ENCODE peak calls at places on chromosomes 16 and 17, in five cellular contexts. H is ascending aorta, K is HCT116, F is esophagus squamous epithelium, N is psoas muscle. Y is an unnamed sample. For H3K4me1 and H3K36me3, the result is how much of the 10 kb centered on the place peaks cover.

GRCh38 chr16:84572096-84572495 is 45.8 kb downstream of the COTL1 start:
- DNase-seq in K (no peak), H (no peak), N (peak), F (no peak), Y (no peak)

GRCh38 chr16:75714661-75715060 is 11.6 kb downstream of the CPHXL start:
- DNase-seq in H (no peak), K (no peak), N (no peak), F (no peak), Y (no peak)

GRCh38 chr16:21950782-21951521 is 2.2 kb upstream of the UQCRC2 start:
- DNase-seq in H (no peak), F (no peak), K (peak), N (no peak), Y (no peak)

GRCh38 chr16:63422633-63423032 is 1386.4 kb upstream of the CDH8 start:
- DNase-seq in N (no peak), K (no peak), H (no peak), F (no peak), Y (no peak)

GRCh38 chr16:84952335-84953050 is 58.8 kb downstream of the ZDHHC7 start:
- DNase-seq in K (peak), N (peak), F (no peak), H (peak), Y (peak)

GRCh38 chr17:76543482-76544122 is 3.8 kb downstream of the PRCD start:
- DNase-seq in K (no peak), N (no peak), H (no peak), F (no peak), Y (peak)

GRCh38 chr16:87945351-87946042 is 5.7 kb upstream of the BANP start:
- DNase-seq in F (no peak), K (peak), H (peak), N (peak), Y (peak)

GRCh38 chr16:585351-585750 is 4.5 kb upstream of the RAB40C start:
- DNase-seq in N (no peak), K (no peak), F (no peak), H (no peak), Y (no peak)

GRCh38 chr17:7889166-7889584 is 586 bp downstream of the CHD3 start:
- DNase-seq in K (peak), H (peak), F (peak), N (peak), Y (peak)

GRCh38 chr16:14232106-14232890 is 161.2 kb downstream of the MRTFB start:
- DNase-seq in K (no peak), F (no peak), N (no peak), H (no peak), Y (no peak)

GRCh38 chr17:77651983-77652382 is 306.5 kb upstream of the TNRC6C start:
- DNase-seq in N (no peak), K (no peak), H (no peak), F (no peak), Y (no peak)

GRCh38 chr16:51592535-51592934 is 441.5 kb upstream of the SALL1 start:
- DNase-seq in H (no peak), K (no peak), F (no peak), N (no peak), Y (no peak)

GRCh38 chr16:49830873-49831272 is 25.0 kb downstream of the ZNF423 start:
- DNase-seq in F (no peak), H (no peak), K (no peak), N (peak), Y (no peak)

GRCh38 chr16:54633943-54634362 is 296.7 kb upstream of the IRX5 start:
- DNase-seq in K (peak), N (no peak), H (peak), F (no peak), Y (peak)

GRCh38 chr17:50479522-50480141 is 972 bp downstream of the RSAD1 start:
- DNase-seq in F (peak), H (peak), N (peak), K (peak), Y (peak)

GRCh38 chr17:52357855-52358254 is 199.3 kb upstream of the CA10 start:
- DNase-seq in N (no peak), K (no peak), H (no peak), F (no peak), Y (no peak)

GRCh38 chr17:76251478-76252039 is 11.3 kb upstream of the RNF157 start:
- DNase-seq in H (peak), N (peak), K (no peak), F (no peak), Y (peak)

GRCh38 chr17:46833840-46834208 is 15.3 kb upstream of the WNT3 start:
- DNase-seq in K (no peak), H (no peak), F (no peak), N (no peak), Y (no peak)

GRCh38 chr17:8488931-8489330 is 53.2 kb downstream of the NDEL1 start:
- DNase-seq in K (no peak), F (no peak), H (peak), N (peak), Y (peak)

GRCh38 chr16:86444274-86445060 is 65.9 kb upstream of the FOXF1 start:
- DNase-seq in N (no peak), H (no peak), F (no peak), K (no peak), Y (no peak)

GRCh38 chr16:87445486-87445885 is 47.3 kb downstream of the ZCCHC14 start:
- DNase-seq in N (peak), K (no peak), F (no peak), H (no peak), Y (no peak)

GRCh38 chr17:47812146-47812920 is 9.3 kb downstream of the OSBPL7 start:
- DNase-seq in H (peak), F (no peak), N (no peak), K (no peak), Y (peak)

GRCh38 chr16:54489225-54489781 is 202.7 kb upstream of the IRX3 start:
- DNase-seq in H (no peak), F (no peak), K (no peak), N (no peak), Y (no peak)

DNA sequence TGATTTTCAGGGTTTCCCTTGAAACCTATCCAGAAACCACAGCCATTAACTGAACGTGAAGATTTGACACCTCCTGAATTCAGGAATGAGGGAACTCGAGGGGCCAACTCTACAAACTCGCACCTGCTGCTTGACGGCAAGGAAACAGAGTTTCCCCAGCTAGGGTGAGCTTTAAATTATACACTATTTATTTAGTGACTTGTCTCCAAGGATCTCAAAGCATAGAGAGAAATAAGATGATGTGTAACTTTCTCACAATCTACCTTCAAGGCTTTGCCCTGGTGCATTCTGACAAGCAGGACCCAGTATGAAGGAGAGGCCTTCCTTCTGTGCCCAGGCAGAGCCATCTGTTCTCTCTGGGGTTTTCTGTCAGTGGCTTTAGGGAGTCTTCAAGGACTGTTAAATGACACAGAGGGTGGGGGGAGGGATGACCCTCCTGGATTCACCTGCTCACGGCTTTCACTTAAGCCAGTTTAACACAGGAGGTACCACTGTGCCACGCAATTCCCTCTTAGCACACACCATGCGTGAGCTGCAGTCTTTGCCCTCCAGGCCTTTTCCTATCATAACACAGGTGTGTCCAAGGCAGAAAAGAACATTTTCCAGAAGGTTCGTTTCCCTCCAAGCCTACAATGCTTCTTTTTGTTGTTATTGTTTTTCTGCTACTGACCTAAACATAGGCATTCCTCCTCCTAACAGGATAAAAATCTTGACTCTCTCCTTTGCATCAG is 1.3 kb downstream of the ZFHX3 start:
- DNase-seq in K (no peak), H (no peak), N (no peak), F (no peak), Y (no peak)
- H3K4me3 ChIP-seq in K (no peak), H (peak), N (peak), F (no peak), Y (peak)

GRCh38 chr16:68200120-68200783 is 35.7 kb downstream of the ESRP2 start:
- DNase-seq in F (no peak), K (no peak), H (no peak), N (no peak), Y (no peak)
- H3K4me1 ChIP-seq in F (under half), K (under half), H (under half), N (under half), Y (under half)

DNA sequence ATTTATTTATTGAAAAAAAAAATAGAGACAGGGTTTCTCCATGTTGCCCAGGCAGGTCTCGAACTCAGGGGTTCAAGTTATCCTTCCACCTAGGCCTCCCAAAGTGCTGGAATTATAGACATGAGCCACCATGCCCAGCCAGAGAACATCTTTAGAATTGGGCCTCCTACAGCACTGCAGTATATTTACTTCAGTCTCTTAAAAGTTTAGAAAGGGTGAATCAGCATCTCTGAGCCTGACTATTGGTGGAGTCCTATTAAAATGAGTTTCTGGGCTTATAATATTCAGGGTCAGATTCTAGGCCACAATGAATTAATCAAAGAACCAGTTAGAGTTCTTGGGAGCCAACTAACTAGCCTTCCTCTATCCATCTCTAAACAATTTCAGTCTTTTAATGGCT is 22.8 kb downstream of the TADA2A start:
- DNase-seq in K (no peak), H (no peak), N (no peak), F (no peak), Y (no peak)
- H3K36me3 ChIP-seq in K (under half), H (half or more), N (under half), F (under half), Y (half or more)

DNA sequence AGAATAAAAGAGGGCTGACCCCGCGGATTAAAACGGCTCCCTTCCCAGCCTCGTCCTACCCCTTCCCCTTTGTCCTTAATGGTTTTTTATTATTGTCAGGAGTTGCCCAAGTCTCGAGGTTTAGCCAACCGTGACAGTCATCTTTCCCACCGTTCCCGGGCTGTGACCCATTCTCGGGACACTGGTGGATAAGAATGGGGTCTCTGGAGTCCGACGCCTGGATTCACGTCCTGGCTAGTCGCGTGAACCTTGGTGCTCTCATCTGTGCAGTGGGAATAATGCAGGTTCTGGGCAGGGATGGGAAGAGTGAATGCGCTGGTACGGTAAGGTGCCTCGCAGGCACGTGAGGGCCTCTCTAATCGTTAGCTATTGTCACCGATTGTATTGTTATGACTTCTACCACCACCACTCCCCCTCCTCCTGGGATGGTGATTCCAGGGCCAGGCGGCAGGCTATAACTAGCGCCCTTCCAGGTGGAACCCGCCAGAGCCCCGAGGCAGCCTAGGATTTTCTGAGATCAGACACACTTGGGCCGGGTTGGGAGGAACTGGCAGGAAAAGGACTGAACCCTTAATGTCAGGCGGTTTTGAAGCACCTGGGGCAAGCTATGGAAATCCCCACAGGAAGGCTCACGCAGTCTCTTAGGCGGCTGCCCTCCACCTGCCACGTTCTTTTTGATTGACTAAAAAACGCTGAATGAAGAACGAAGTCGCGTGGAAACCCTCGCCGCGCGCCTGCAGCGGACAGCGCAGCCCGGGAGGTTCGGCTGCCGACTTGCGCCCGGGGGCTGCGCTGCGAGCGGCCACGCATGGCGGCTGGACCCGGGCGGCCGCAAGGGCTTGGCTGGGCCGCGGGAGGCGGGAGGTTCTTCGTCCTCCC is 2.7 kb downstream of the HS3ST3B1 start:
- DNase-seq in K (no peak), N (no peak), H (no peak), F (no peak), Y (no peak)
- H3K4me3 ChIP-seq in K (no peak), N (peak), H (no peak), F (peak), Y (no peak)

GRCh38 chr17:66865151-66865550 is 30.2 kb downstream of the CACNG5 start:
- DNase-seq in H (no peak), F (no peak), K (no peak), N (no peak), Y (no peak)
- H3K4me1 ChIP-seq in H (under half), F (under half), K (under half), N (under half), Y (under half)

GRCh38 chr17:27593857-27594255 is 37.1 kb upstream of the LGALS9 start:
- DNase-seq in N (no peak), F (no peak), K (no peak), H (no peak), Y (no peak)
- H3K36me3 ChIP-seq in N (under half), F (under half), K (under half), H (under half), Y (under half)

DNA sequence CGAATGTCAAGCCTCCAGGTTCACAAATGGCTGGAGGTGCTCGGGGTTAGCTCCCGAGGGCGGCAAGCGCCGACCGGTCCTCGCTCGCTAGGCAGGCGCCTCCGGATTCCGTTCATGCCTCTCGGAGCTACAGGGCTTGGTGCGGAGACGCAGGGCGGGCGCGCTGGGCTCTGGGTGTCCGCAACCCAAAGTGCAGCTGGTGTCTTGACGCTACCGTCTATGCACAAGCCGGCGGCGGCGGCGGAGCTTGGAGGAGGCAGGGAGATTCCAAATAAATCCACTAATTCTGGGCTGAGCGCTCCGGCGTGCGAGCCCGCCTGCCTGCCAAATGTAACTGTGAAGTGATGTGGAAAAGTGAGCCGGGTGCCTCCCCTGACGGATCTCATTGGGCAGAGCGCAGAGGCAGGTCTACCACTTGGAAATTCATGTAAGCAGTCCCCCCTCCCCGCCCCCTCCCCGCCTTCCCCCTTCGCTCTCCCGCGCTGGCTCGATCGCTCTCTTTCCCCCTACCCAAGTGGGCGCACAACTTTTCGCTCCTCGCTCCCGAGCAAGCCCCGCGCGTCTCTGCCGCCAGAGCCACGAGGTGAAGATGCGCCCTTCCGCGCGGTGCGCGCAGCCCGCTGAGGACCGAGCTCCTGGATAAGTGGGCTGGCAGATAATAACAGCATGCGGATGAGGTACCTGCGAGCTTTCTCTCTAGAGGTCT is at the start of gene CDH8:
- DNase-seq in F (no peak), H (peak), K (no peak), N (no peak), Y (no peak)
- H3K4me3 ChIP-seq in F (no peak), H (peak), K (no peak), N (peak), Y (peak)

DNA sequence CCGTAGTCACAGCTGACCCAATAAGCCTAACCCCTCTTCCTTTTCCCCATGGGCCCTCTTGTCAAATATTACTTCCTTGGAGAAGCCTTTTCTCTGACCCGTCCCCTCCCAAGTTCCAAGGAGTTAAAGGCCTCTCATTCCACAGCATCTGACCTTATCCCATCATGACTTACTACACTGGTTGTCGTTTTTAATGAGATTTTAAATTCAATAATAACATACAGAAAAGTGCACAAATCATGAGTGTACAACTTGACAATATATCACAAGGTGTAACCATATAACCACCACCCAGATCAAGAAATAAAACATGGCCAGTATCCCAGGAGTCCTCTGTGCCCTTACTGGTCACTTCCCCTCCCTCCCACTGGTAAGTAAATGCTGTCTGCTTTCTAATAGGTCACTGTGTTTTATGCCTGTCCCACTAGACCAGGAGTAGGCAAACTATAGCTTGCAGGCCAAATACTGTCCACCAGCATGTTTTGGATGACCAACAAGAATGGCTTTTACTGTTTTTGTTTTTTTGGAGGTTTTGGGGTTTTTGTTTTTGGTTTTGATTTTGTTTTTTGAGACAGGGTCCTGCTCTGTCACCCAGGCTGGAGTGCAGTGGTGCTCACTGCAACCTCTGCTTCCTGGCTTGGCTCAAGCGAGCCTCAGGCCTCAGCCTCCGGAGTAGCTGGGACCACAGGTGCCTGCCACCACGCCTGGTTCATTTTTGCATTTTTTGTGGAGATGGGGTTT is 1.2 kb upstream of the FDXR start:
- DNase-seq in H (no peak), K (peak), N (no peak), F (no peak), Y (no peak)
- H3K4me1 ChIP-seq in H (under half), K (under half), N (under half), F (under half), Y (under half)

DNA sequence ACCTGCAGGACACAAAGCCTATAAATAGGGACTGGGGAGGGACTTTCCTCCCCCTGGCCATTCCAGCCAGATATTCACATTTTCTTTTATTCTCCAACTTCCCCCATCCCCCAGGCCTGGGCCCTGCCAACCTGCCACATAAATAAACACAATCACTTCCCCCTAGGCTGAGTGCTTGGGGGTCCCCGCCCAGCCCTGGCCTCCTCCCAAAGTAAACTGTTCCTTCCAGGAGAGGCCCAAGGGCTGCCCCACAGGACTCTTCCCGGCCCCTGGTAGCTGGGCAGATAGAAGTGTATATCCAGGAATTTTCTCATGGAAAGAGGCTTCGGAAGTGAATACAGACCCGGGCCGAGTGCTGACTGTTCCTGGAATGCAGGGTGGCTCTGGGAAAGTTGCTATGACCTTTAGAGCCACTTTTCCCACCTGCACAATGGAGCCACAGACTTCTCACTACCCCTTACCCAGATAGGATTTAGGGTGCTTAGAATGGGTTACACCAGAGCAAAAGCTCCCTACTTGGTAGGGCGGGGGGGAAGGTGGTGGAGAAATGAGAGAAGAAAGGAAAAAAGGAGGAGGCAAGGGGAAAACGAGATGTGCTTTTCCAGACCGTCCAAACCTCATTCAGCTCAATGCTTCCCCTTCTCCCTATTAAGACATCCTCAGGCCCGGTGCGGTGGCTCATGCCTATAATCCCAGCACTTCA is 8.5 kb downstream of the CSF3 start:
- DNase-seq in K (no peak), F (no peak), N (no peak), H (no peak), Y (no peak)
- H3K36me3 ChIP-seq in K (under half), F (under half), N (under half), H (half or more), Y (half or more)

DNA sequence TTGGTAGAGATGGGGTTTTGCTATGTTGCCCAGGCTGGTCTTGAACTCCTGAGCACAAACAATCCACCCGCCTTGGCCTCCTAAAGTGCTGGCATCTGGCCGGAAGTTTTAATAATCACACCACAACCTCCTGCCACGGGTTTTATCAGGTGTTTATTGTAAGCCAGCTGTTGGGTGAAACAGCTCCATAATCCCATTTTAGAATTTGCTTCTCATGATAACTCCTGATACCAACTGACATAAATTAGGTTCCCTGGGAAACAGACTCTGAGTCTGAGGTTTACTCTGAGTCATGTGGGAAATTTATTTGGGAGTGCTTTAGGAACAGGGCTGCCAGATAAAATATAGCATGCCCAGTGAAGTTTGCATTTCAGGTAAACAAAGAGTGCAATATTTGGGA is 122.6 kb upstream of the MED13 start:
- DNase-seq in K (no peak), N (no peak), F (no peak), H (no peak), Y (no peak)
- H3K4me3 ChIP-seq in K (no peak), N (no peak), F (no peak), H (no peak), Y (no peak)